ENCODE peak calls at places on chromosomes 1 and 21, in four cellular contexts. One of them, this sample, is unnamed.

GRCh38 chr1:26224606-26225005 is 9.4 kb upstream of the CEP85 start:
- DNase-seq in H54: no peak
- DNase-seq in HCT116: no peak
- DNase-seq in vagina: no peak
- DNase-seq in this sample: no peak

GRCh38 chr1:225343618-225344017 is 84.2 kb downstream of the LBR start:
- DNase-seq in H54: no peak
- DNase-seq in HCT116: peak
- DNase-seq in vagina: no peak
- DNase-seq in this sample: peak

GRCh38 chr1:2866415-2867086 is 65.1 kb upstream of the TTC34 start:
- DNase-seq in H54: no peak
- DNase-seq in HCT116: no peak
- DNase-seq in vagina: no peak
- DNase-seq in this sample: no peak

GRCh38 chr1:167602840-167603239 is 27.2 kb upstream of the RCSD1 start:
- DNase-seq in H54: no peak
- DNase-seq in HCT116: no peak
- DNase-seq in vagina: no peak
- DNase-seq in this sample: no peak

GRCh38 chr1:210801501-210801900 is 332.4 kb downstream of the KCNH1 start:
- DNase-seq in H54: no peak
- DNase-seq in HCT116: no peak
- DNase-seq in vagina: no peak
- DNase-seq in this sample: no peak

GRCh38 chr1:179169616-179170467 is 59.6 kb downstream of the ABL2 start:
- DNase-seq in H54: no peak
- DNase-seq in HCT116: no peak
- DNase-seq in vagina: no peak
- DNase-seq in this sample: no peak

GRCh38 chr1:15764890-15765289 is 6.3 kb downstream of the FBLIM1 start:
- DNase-seq in H54: no peak
- DNase-seq in HCT116: no peak
- DNase-seq in vagina: no peak
- DNase-seq in this sample: no peak

GRCh38 chr1:21254335-21254951 is 35.8 kb downstream of the ECE1 start:
- DNase-seq in H54: no peak
- DNase-seq in HCT116: no peak
- DNase-seq in vagina: no peak
- DNase-seq in this sample: no peak

GRCh38 chr1:109793486-109794318 is 30.0 kb upstream of the EPS8L3 start:
- DNase-seq in H54: no peak
- DNase-seq in HCT116: peak
- DNase-seq in vagina: no peak
- DNase-seq in this sample: peak

GRCh38 chr1:59238993-59239392 is 57.9 kb upstream of the FGGY start:
- DNase-seq in H54: no peak
- DNase-seq in HCT116: no peak
- DNase-seq in vagina: no peak
- DNase-seq in this sample: no peak

GRCh38 chr1:182890927-182891610 is 51.9 kb downstream of the DHX9 start:
- DNase-seq in H54: no peak
- DNase-seq in HCT116: no peak
- DNase-seq in vagina: no peak
- DNase-seq in this sample: no peak

GRCh38 chr1:18948048-18948912 is 8.2 kb downstream of the IFFO2 start:
- DNase-seq in H54: peak
- DNase-seq in HCT116: no peak
- DNase-seq in vagina: no peak
- DNase-seq in this sample: no peak

GRCh38 chr1:165695011-165695410 is 3.4 kb downstream of the ALDH9A1 start:
- DNase-seq in H54: no peak
- DNase-seq in HCT116: no peak
- DNase-seq in vagina: no peak
- DNase-seq in this sample: no peak

GRCh38 chr1:186272486-186272885 is 102.6 kb downstream of the TPR start:
- DNase-seq in H54: no peak
- DNase-seq in HCT116: no peak
- DNase-seq in vagina: no peak
- DNase-seq in this sample: no peak

GRCh38 chr1:54331091-54331772 is 75.0 kb downstream of the SSBP3 start:
- DNase-seq in H54: no peak
- DNase-seq in HCT116: no peak
- DNase-seq in vagina: no peak
- DNase-seq in this sample: no peak

GRCh38 chr1:96634863-96635262 is 86.7 kb upstream of the PTBP2 start:
- DNase-seq in H54: no peak
- DNase-seq in HCT116: no peak
- DNase-seq in vagina: no peak
- DNase-seq in this sample: no peak

GRCh38 chr1:154276797-154277196 is 4.4 kb downstream of the HAX1 start:
- DNase-seq in H54: no peak
- DNase-seq in HCT116: no peak
- DNase-seq in vagina: no peak
- DNase-seq in this sample: peak

GRCh38 chr1:215023151-215023832 is 59.2 kb upstream of the KCNK2 start:
- DNase-seq in H54: no peak
- DNase-seq in HCT116: no peak
- DNase-seq in vagina: no peak
- DNase-seq in this sample: no peak

GRCh38 chr1:228376651-228377631 is 29.7 kb downstream of the TRIM11 start:
- DNase-seq in H54: no peak
- DNase-seq in HCT116: no peak
- DNase-seq in vagina: no peak
- DNase-seq in this sample: no peak

GRCh38 chr21:24045775-24046215 is 1561.5 kb downstream of the MRPL39 start:
- DNase-seq in H54: peak
- DNase-seq in HCT116: no peak
- DNase-seq in vagina: no peak
- DNase-seq in this sample: peak

GRCh38 chr1:56357931-56358783 is 221.2 kb downstream of the PLPP3 start:
- DNase-seq in H54: no peak
- DNase-seq in HCT116: no peak
- DNase-seq in vagina: no peak
- DNase-seq in this sample: no peak

GRCh38 chr1:205812271-205812877 is 624 bp downstream of the SLC41A1 start:
- DNase-seq in H54: peak
- DNase-seq in HCT116: no peak
- DNase-seq in vagina: no peak
- DNase-seq in this sample: peak

GRCh38 chr1:9428601-9429368 is 110.5 kb upstream of the SLC25A33 start:
- DNase-seq in H54: peak
- DNase-seq in HCT116: peak
- DNase-seq in vagina: peak
- DNase-seq in this sample: peak
- TF ChIP-seq POLR2A in H54: no peak
- TF ChIP-seq POLR2A in HCT116: peak
- TF ChIP-seq POLR2A in vagina: no peak
- TF ChIP-seq POLR2A in this sample: peak

GRCh38 chr1:236502972-236503639 is 20.7 kb upstream of the LGALS8 start:
- DNase-seq in H54: peak
- DNase-seq in HCT116: peak
- DNase-seq in vagina: no peak
- DNase-seq in this sample: peak
- TF ChIP-seq POLR2A in H54: peak
- TF ChIP-seq POLR2A in HCT116: no peak
- TF ChIP-seq POLR2A in vagina: no peak
- TF ChIP-seq POLR2A in this sample: no peak

GRCh38 chr1:46303038-46303871 is at the start of the genes LRRC41 and UQCRH:
- DNase-seq in H54: peak
- DNase-seq in HCT116: peak
- DNase-seq in vagina: peak
- DNase-seq in this sample: peak
- TF ChIP-seq POLR2A in H54: peak
- TF ChIP-seq POLR2A in HCT116: peak
- TF ChIP-seq POLR2A in vagina: no peak
- TF ChIP-seq POLR2A in this sample: peak

GRCh38 chr1:46616277-46617107 is at the start of gene MOB3C:
- DNase-seq in H54: peak
- DNase-seq in HCT116: no peak
- DNase-seq in vagina: no peak
- DNase-seq in this sample: peak
- TF ChIP-seq POLR2A in H54: peak
- TF ChIP-seq POLR2A in HCT116: no peak
- TF ChIP-seq POLR2A in vagina: no peak
- TF ChIP-seq POLR2A in this sample: peak

GRCh38 chr1:24745711-24746582 is 700 bp downstream of the CLIC4 start:
- DNase-seq in H54: no peak
- DNase-seq in HCT116: no peak
- DNase-seq in vagina: no peak
- DNase-seq in this sample: no peak

GRCh38 chr1:24742090-24742938 is 2.9 kb upstream of the CLIC4 start:
- DNase-seq in H54: peak
- DNase-seq in HCT116: no peak
- DNase-seq in vagina: no peak
- DNase-seq in this sample: no peak

GRCh38 chr1:24743404-24744211 is 1.6 kb upstream of the CLIC4 start:
- DNase-seq in H54: no peak
- DNase-seq in HCT116: no peak
- DNase-seq in vagina: no peak
- DNase-seq in this sample: no peak

GRCh38 chr1:24748191-24749121 is 3.2 kb downstream of the CLIC4 start:
- DNase-seq in H54: no peak
- DNase-seq in HCT116: no peak
- DNase-seq in vagina: no peak
- DNase-seq in this sample: peak

DNA sequence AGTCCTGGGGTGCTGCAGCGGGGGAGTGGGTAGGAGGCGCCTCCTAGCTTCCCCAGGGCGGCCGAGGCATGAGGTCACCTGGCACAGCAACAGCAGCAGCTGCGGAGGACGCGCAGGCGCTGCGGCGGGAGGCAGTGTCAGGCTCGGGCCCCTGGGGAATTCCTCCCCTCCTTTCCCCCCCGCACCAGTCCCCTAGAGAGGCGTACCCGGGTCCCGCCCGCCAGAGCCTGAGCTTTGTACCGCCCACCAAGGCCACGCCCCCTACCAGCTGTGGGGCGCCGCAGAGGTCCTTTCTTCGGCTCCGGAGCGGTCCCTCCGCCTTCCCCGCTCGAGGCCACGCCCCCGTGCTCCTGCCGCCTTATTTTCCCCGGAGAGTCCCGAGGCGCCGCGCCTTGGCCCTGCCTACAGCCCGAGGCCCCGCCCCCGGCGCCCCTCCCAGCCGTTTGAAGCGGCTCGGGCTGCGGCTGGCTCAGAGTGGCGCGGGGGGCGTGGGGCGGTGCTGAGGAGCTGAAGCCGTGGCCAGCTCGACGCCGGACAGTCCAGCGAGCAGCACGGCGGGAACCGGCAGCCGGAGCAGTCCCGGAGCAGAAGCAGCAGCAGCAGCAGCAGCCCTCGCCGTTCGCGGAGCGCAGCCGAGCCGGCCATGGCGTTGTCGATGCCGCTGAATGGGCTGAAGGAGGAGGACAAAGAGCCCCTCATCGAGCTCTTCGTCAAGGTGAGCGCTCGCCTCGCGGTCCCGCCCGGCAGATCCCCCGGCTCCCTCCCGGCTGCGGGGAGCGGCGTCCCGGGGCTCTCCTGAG is at the start of gene CLIC4:
- DNase-seq in H54: peak
- DNase-seq in HCT116: peak
- DNase-seq in vagina: peak
- DNase-seq in this sample: peak
- TF ChIP-seq POLR2A in H54: peak
- TF ChIP-seq POLR2A in HCT116: peak
- TF ChIP-seq POLR2A in vagina: peak
- TF ChIP-seq POLR2A in this sample: peak